ENCODE peak calls at places on chromosomes 4 and X, in seven cellular contexts. Y, D, J, F, O, M and T are unnamed samples.

GRCh38 chr4:182240161-182241130 is 2.8 kb upstream of the TENM3 start:
- DNase-seq in F (no peak), D (no peak), J (no peak), M (peak; percentile 43), Y (peak; percentile 86), O (no peak), T (no peak)

GRCh38 chr4:95552942-95553550 is 4.3 kb upstream of the UNC5C start:
- DNase-seq in O (no peak), F (no peak), J (no peak), D (no peak), Y (no peak), M (no peak), T (no peak)

GRCh38 chr4:55321707-55322264 is 24.3 kb upstream of the SRD5A3 start:
- DNase-seq in D (no peak), M (peak; percentile 96), J (no peak), O (peak; percentile 65), F (peak; percentile 29), Y (peak; percentile 87), T (peak; percentile 80)

GRCh38 chr4:123922847-123923246 is 526.3 kb downstream of the SPRY1 start:
- DNase-seq in J (no peak), M (no peak), Y (no peak), D (no peak), F (no peak), O (no peak), T (no peak)

GRCh38 chr4:137644201-137644600 is 111.9 kb upstream of the PCDH18 start:
- DNase-seq in F (no peak), O (no peak), Y (peak; percentile 34), J (no peak), D (no peak), M (no peak), T (no peak)

GRCh38 chr4:129676934-129677333 is 581.0 kb downstream of the C4orf33 start:
- DNase-seq in Y (no peak), J (no peak), M (no peak), O (no peak), F (no peak), D (no peak), T (no peak)

GRCh38 chr4:88104902-88105610 is 53.4 kb downstream of the ABCG2 start:
- DNase-seq in O (no peak), F (no peak), M (no peak), Y (peak; percentile 69), D (no peak), J (no peak), T (no peak)

GRCh38 chr4:38904090-38904666 is 36.6 kb downstream of the FAM114A1 start:
- DNase-seq in D (no peak), Y (no peak), F (no peak), M (peak; percentile 7), O (peak; percentile 14), J (no peak), T (no peak)

GRCh38 chr4:119962631-119963030 is 104.0 kb downstream of the MAD2L1 start:
- DNase-seq in D (no peak), O (no peak), J (no peak), M (no peak), F (no peak), Y (no peak), T (no peak)

GRCh38 chr4:153987291-153987690 is 198.4 kb upstream of the SFRP2 start:
- DNase-seq in Y (peak; percentile 28), D (no peak), F (no peak), O (no peak), J (no peak), M (no peak), T (no peak)

GRCh38 chr4:112753333-112753732 is 116.4 kb downstream of the LARP7 start:
- DNase-seq in M (no peak), J (no peak), Y (no peak), F (no peak), O (no peak), D (no peak), T (no peak)

GRCh38 chr4:73067971-73068394 is 1.5 kb downstream of the COX18 start:
- DNase-seq in F (no peak), M (no peak), J (no peak), Y (peak; percentile 18), O (no peak), D (no peak), T (no peak)

GRCh38 chr4:62260256-62260655 is 1060.1 kb downstream of the ADGRL3 start:
- DNase-seq in Y (no peak), J (no peak), F (no peak), O (no peak), M (peak; percentile 6), D (no peak), T (no peak)

GRCh38 chrX:68894142-68894512 is 65.3 kb downstream of the EFNB1 start:
- DNase-seq in M (no peak), F (peak; percentile 24), O (no peak), J (no peak), D (no peak), Y (no peak), T (no peak)

GRCh38 chrX:102765217-102765616 is 44.7 kb downstream of the GPRASP3 start:
- DNase-seq in M (no peak), O (no peak), Y (peak; percentile 87), F (peak; percentile 21), J (no peak), D (no peak), T (peak; percentile 46)

GRCh38 chr4:82561745-82562552 is at the start of gene TMEM150C:
- DNase-seq in D (no peak), Y (peak; percentile 5), O (peak; percentile 22), J (no peak), M (peak; percentile 71), F (peak; percentile 28), T (peak; percentile 42)

GRCh38 chrX:40671126-40671525 is 23.8 kb upstream of the CXorf38 start:
- DNase-seq in O (no peak), D (no peak), F (no peak), M (no peak), J (no peak), Y (no peak), T (no peak)

GRCh38 chr4:151730003-151730559 is 30.7 kb downstream of the GATB start:
- DNase-seq in M (peak; percentile 46), D (no peak), F (no peak), J (no peak), O (peak; percentile 61), Y (no peak), T (no peak)

GRCh38 chrX:42678133-42678532 is 99.8 kb downstream of the PPP1R2C start:
- DNase-seq in M (peak; percentile 4), O (no peak), J (no peak), F (no peak), D (no peak), Y (no peak), T (peak; percentile 28)

GRCh38 chr4:133095591-133095990 is 53.5 kb upstream of the PCDH10 start:
- DNase-seq in D (no peak), J (no peak), M (no peak), F (no peak), Y (no peak), O (no peak), T (no peak)
- H3K4me1 ChIP-seq in D (no peaks in the 10 kb centered on the region), J (no peaks in the 10 kb centered on the region), M (peaks cover 6% of the 10 kb centered on the region), F (no peaks in the 10 kb centered on the region), Y (no peaks in the 10 kb centered on the region), O (no peaks in the 10 kb centered on the region), T (no peaks in the 10 kb centered on the region)

DNA sequence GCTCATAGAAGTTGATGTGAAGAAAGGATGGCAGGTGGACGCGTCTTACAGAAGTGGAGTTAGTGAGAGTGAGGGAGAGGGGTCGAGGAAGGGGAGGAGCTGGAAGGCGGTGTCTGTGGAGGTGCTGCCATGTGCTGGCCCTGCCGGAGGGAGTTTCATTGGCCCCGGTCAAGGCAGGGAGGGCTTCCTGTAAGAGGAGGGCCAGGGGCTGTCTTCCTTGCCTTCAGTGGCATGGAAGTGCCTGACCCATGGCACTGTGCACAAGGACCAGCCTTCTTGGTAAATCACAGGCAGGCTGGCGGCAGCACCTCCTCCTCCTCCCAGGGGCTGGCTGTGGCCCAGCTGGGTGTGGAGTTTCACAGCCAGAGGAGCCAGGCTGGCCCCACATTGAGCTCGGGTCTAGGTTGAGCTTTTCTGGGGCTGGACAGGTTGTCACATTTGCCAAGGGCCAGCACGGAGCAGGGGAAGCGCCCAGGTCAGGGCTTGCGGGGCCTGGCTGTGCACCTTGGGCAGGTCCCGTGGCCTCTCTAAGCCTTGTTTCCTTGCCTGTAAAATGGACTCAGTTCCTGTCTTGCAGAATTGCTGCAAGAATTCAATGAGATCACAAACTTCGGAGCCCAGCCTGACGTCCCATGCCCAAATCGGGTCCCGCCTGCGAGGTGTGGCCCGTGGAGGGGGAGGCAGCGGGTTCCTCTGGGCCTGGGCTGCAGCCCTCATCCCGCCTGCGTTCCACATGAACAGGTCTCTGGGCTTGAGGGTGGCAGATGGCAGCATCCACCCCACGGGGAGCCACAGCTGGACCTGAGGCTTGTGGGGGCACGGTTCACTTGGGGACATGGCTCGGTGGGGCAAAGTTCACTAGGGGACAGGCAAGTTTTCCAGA is 7.0 kb downstream of the HTRA3 start:
- DNase-seq in M (no peak), F (peak; percentile 73), O (no peak), J (no peak), Y (peak; percentile 47), D (no peak), T (peak; percentile 93)
- H3K4me1 ChIP-seq in M (no peaks in the 10 kb centered on the region), F (peaks cover 49% of the 10 kb centered on the region), O (peaks cover 20% of the 10 kb centered on the region), J (no peaks in the 10 kb centered on the region), Y (peaks cover 32% of the 10 kb centered on the region), D (no peaks in the 10 kb centered on the region), T (peaks cover 16% of the 10 kb centered on the region)

GRCh38 chr4:158578476-158578875 is 56.8 kb downstream of the RXFP1 start:
- DNase-seq in M (peak; percentile 57), J (no peak), O (no peak), Y (peak; percentile 46), D (no peak), F (no peak), T (no peak)
- H3K4me1 ChIP-seq in M (peaks cover 27% of the 10 kb centered on the region), J (no peaks in the 10 kb centered on the region), O (no peaks in the 10 kb centered on the region), Y (no peaks in the 10 kb centered on the region), D (no peaks in the 10 kb centered on the region), F (no peaks in the 10 kb centered on the region), T (no peaks in the 10 kb centered on the region)

GRCh38 chr4:797066-797465 is 28.9 kb downstream of the CPLX1 start:
- DNase-seq in O (no peak), F (no peak), Y (no peak), M (no peak), J (no peak), D (no peak), T (no peak)
- H3K4me1 ChIP-seq in O (peaks cover 22% of the 10 kb centered on the region), F (no peaks in the 10 kb centered on the region), Y (no peaks in the 10 kb centered on the region), M (peaks cover 26% of the 10 kb centered on the region), J (peaks cover 32% of the 10 kb centered on the region), D (peaks cover 25% of the 10 kb centered on the region), T (no peaks in the 10 kb centered on the region)